ENCODE peak calls at places on chromosomes 7 and 10, in five cellular contexts. One of them, this sample, is unnamed.

GRCh38 chr7:7228472-7228871 is 46.1 kb downstream of the C1GALT1 start:
- DNase-seq in nucleus accumbens: no peak
- DNase-seq in HFF-Myc: no peak
- DNase-seq in left ventricle myocardium inferior: no peak
- DNase-seq in H4: no peak
- DNase-seq in this sample: no peak

GRCh38 chr10:114665406-114665805 is 7.3 kb upstream of the ABLIM1 start:
- DNase-seq in nucleus accumbens: no peak
- DNase-seq in HFF-Myc: no peak
- DNase-seq in left ventricle myocardium inferior: no peak
- DNase-seq in H4: no peak
- DNase-seq in this sample: no peak

GRCh38 chr7:134834689-134835462 is 55.4 kb downstream of the CALD1 start:
- DNase-seq in nucleus accumbens: no peak
- DNase-seq in HFF-Myc: no peak
- DNase-seq in left ventricle myocardium inferior: no peak
- DNase-seq in H4: no peak
- DNase-seq in this sample: no peak

GRCh38 chr7:51450541-51450940 is 133.9 kb upstream of the COBL start:
- DNase-seq in nucleus accumbens: no peak
- DNase-seq in HFF-Myc: no peak
- DNase-seq in left ventricle myocardium inferior: no peak
- DNase-seq in H4: no peak
- DNase-seq in this sample: no peak

GRCh38 chr7:68073701-68074100 is 1077.1 kb downstream of the TYW1 start:
- DNase-seq in nucleus accumbens: no peak
- DNase-seq in HFF-Myc: no peak
- DNase-seq in left ventricle myocardium inferior: no peak
- DNase-seq in H4: peak
- DNase-seq in this sample: no peak

GRCh38 chr7:74371381-74372059 is 82.2 kb upstream of the GTF2IRD1 start:
- DNase-seq in nucleus accumbens: peak
- DNase-seq in HFF-Myc: no peak
- DNase-seq in left ventricle myocardium inferior: no peak
- DNase-seq in H4: no peak
- DNase-seq in this sample: no peak

GRCh38 chr10:103758294-103758681 is 97.1 kb downstream of the SH3PXD2A start:
- DNase-seq in nucleus accumbens: no peak
- DNase-seq in HFF-Myc: no peak
- DNase-seq in left ventricle myocardium inferior: no peak
- DNase-seq in H4: no peak
- DNase-seq in this sample: no peak

GRCh38 chr7:2128601-2129375 is 104.0 kb downstream of the MAD1L1 start:
- DNase-seq in nucleus accumbens: no peak
- DNase-seq in HFF-Myc: no peak
- DNase-seq in left ventricle myocardium inferior: no peak
- DNase-seq in H4: no peak
- DNase-seq in this sample: no peak

GRCh38 chr10:22436893-22437619 is 91.8 kb downstream of the SPAG6 start:
- DNase-seq in nucleus accumbens: peak
- DNase-seq in HFF-Myc: no peak
- DNase-seq in left ventricle myocardium inferior: peak
- DNase-seq in H4: peak
- DNase-seq in this sample: peak

GRCh38 chr10:70174058-70174741 is 3.9 kb upstream of the SAR1A start:
- DNase-seq in nucleus accumbens: no peak
- DNase-seq in HFF-Myc: no peak
- DNase-seq in left ventricle myocardium inferior: no peak
- DNase-seq in H4: peak
- DNase-seq in this sample: no peak

GRCh38 chr7:156956733-156957132 is 7.2 kb downstream of the NOM1 start:
- DNase-seq in nucleus accumbens: no peak
- DNase-seq in HFF-Myc: no peak
- DNase-seq in left ventricle myocardium inferior: no peak
- DNase-seq in H4: no peak
- DNase-seq in this sample: no peak

GRCh38 chr7:102967798-102968197 is 55.0 kb downstream of the LRRC17 start:
- DNase-seq in nucleus accumbens: no peak
- DNase-seq in HFF-Myc: no peak
- DNase-seq in left ventricle myocardium inferior: no peak
- DNase-seq in H4: peak
- DNase-seq in this sample: peak

GRCh38 chr7:137687556-137688280 is 159.1 kb downstream of the DGKI start:
- DNase-seq in nucleus accumbens: no peak
- DNase-seq in HFF-Myc: no peak
- DNase-seq in left ventricle myocardium inferior: no peak
- DNase-seq in H4: no peak
- DNase-seq in this sample: no peak

GRCh38 chr10:129621062-129621461 is 154.0 kb downstream of the MGMT start:
- DNase-seq in nucleus accumbens: no peak
- DNase-seq in HFF-Myc: no peak
- DNase-seq in left ventricle myocardium inferior: no peak
- DNase-seq in H4: no peak
- DNase-seq in this sample: no peak

GRCh38 chr10:128011059-128011979 is 104.4 kb downstream of the PTPRE start:
- DNase-seq in nucleus accumbens: peak
- DNase-seq in HFF-Myc: peak
- DNase-seq in left ventricle myocardium inferior: peak
- DNase-seq in H4: peak
- DNase-seq in this sample: peak

GRCh38 chr7:140542226-140542625 is 62.9 kb upstream of the MKRN1 start:
- DNase-seq in nucleus accumbens: no peak
- DNase-seq in HFF-Myc: no peak
- DNase-seq in left ventricle myocardium inferior: peak
- DNase-seq in H4: no peak
- DNase-seq in this sample: no peak

This sample was measured in AG04450.